ENCODE peak calls at places on chromosomes 12 and 14, in five cellular contexts. One of them, this sample, is unnamed.

GRCh38 chr12:62762645-62763044 is 172.3 kb downstream of the PPM1H start:
- DNase-seq in H9: no peak
- DNase-seq in astrocyte: no peak
- DNase-seq in endothelial cell of umbilical vein: no peak
- DNase-seq in IMR-90: no peak
- DNase-seq in this sample: no peak

GRCh38 chr12:85782711-85783110 is 53.5 kb downstream of the RASSF9 start:
- DNase-seq in IMR-90: no peak
- DNase-seq in astrocyte: no peak
- DNase-seq in endothelial cell of umbilical vein: no peak
- DNase-seq in H9: no peak
- DNase-seq in this sample: peak

GRCh38 chr14:43408472-43408871 is 1098.6 kb downstream of the FSCB start:
- DNase-seq in H9: no peak
- DNase-seq in endothelial cell of umbilical vein: no peak
- DNase-seq in IMR-90: no peak
- DNase-seq in astrocyte: no peak
- DNase-seq in this sample: no peak

GRCh38 chr12:9378430-9378835 is 170.2 kb upstream of the PZP start:
- DNase-seq in astrocyte: no peak
- DNase-seq in endothelial cell of umbilical vein: peak
- DNase-seq in IMR-90: no peak
- DNase-seq in H9: peak
- DNase-seq in this sample: no peak

GRCh38 chr12:21566223-21566906 is 38.3 kb downstream of the GYS2 start:
- DNase-seq in H9: no peak
- DNase-seq in IMR-90: no peak
- DNase-seq in astrocyte: no peak
- DNase-seq in endothelial cell of umbilical vein: no peak
- DNase-seq in this sample: no peak

GRCh38 chr12:6204533-6205143 is 4.4 kb downstream of the CD9 start:
- DNase-seq in H9: no peak
- DNase-seq in astrocyte: no peak
- DNase-seq in IMR-90: no peak
- DNase-seq in endothelial cell of umbilical vein: peak
- DNase-seq in this sample: no peak

GRCh38 chr12:40953076-40953475 is 235.0 kb upstream of the PDZRN4 start:
- DNase-seq in IMR-90: peak
- DNase-seq in endothelial cell of umbilical vein: no peak
- DNase-seq in H9: no peak
- DNase-seq in astrocyte: peak
- DNase-seq in this sample: peak

GRCh38 chr14:100362311-100362927 is 39.3 kb downstream of the SLC25A47 start:
- DNase-seq in IMR-90: peak
- DNase-seq in H9: no peak
- DNase-seq in astrocyte: no peak
- DNase-seq in endothelial cell of umbilical vein: no peak
- DNase-seq in this sample: no peak

GRCh38 chr12:19382111-19382526 is 57.2 kb upstream of the AEBP2 start:
- DNase-seq in IMR-90: peak
- DNase-seq in endothelial cell of umbilical vein: peak
- DNase-seq in astrocyte: peak
- DNase-seq in H9: peak
- DNase-seq in this sample: peak

GRCh38 chr12:128817115-128818015 is 6.4 kb downstream of the SLC15A4 start:
- DNase-seq in endothelial cell of umbilical vein: no peak
- DNase-seq in H9: no peak
- DNase-seq in astrocyte: peak
- DNase-seq in IMR-90: peak
- DNase-seq in this sample: peak

GRCh38 chr12:40375076-40375475 is 150.3 kb downstream of the LRRK2 start:
- DNase-seq in IMR-90: peak
- DNase-seq in endothelial cell of umbilical vein: peak
- DNase-seq in H9: no peak
- DNase-seq in astrocyte: no peak
- DNase-seq in this sample: no peak

GRCh38 chr12:52035926-52036325 is 15.3 kb upstream of the NR4A1 start:
- DNase-seq in IMR-90: no peak
- DNase-seq in H9: no peak
- DNase-seq in astrocyte: no peak
- DNase-seq in endothelial cell of umbilical vein: no peak
- DNase-seq in this sample: no peak
- H3K9ac ChIP-seq in IMR-90: no peak
- H3K9ac ChIP-seq in H9: no peak
- H3K9ac ChIP-seq in astrocyte: peak
- H3K9ac ChIP-seq in endothelial cell of umbilical vein: no peak
- H3K9ac ChIP-seq in this sample: peak

DNA sequence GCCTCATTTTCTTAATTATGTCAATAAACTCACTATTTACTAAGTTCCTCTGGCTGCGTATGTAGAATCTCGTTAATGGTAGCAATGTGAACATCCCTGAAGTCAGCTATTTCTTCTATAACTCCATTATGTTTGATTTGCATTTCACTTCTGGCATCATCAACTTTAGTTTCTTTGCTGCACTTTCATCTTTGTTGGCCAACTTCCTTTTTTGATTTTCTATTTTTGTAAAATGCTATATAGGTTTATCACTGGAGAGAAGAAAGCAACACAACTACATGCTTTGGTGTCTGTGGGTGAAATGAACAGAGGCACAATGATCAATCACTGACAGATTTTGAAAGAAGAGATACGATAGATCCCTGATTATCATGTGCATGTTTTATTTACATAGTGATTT is 58.5 kb upstream of the ATF7IP start:
- DNase-seq in H9: no peak
- DNase-seq in astrocyte: no peak
- DNase-seq in endothelial cell of umbilical vein: no peak
- DNase-seq in IMR-90: no peak
- DNase-seq in this sample: no peak
- H2AFZ ChIP-seq in H9: no peak
- H2AFZ ChIP-seq in astrocyte: no peak
- H2AFZ ChIP-seq in endothelial cell of umbilical vein: no peak
- H2AFZ ChIP-seq in IMR-90: no peak
- H2AFZ ChIP-seq in this sample: no peak

GRCh38 chr14:37198907-37199306 is 1.2 kb downstream of the MIPOL1 start:
- DNase-seq in H9: no peak
- DNase-seq in endothelial cell of umbilical vein: no peak
- DNase-seq in IMR-90: no peak
- DNase-seq in astrocyte: no peak
- DNase-seq in this sample: no peak

GRCh38 chr14:37195327-37195726 is 2.4 kb upstream of the MIPOL1 start:
- DNase-seq in H9: no peak
- DNase-seq in endothelial cell of umbilical vein: peak
- DNase-seq in astrocyte: peak
- DNase-seq in IMR-90: peak
- DNase-seq in this sample: peak

GRCh38 chr14:37196604-37197420 is 925 bp upstream of the MIPOL1 start:
- DNase-seq in H9: no peak
- DNase-seq in astrocyte: no peak
- DNase-seq in IMR-90: no peak
- DNase-seq in endothelial cell of umbilical vein: no peak
- DNase-seq in this sample: no peak

GRCh38 chr14:37198273-37198598 is 499 bp downstream of the MIPOL1 start:
- DNase-seq in astrocyte: no peak
- DNase-seq in endothelial cell of umbilical vein: no peak
- DNase-seq in H9: no peak
- DNase-seq in IMR-90: no peak
- DNase-seq in this sample: no peak

DNA sequence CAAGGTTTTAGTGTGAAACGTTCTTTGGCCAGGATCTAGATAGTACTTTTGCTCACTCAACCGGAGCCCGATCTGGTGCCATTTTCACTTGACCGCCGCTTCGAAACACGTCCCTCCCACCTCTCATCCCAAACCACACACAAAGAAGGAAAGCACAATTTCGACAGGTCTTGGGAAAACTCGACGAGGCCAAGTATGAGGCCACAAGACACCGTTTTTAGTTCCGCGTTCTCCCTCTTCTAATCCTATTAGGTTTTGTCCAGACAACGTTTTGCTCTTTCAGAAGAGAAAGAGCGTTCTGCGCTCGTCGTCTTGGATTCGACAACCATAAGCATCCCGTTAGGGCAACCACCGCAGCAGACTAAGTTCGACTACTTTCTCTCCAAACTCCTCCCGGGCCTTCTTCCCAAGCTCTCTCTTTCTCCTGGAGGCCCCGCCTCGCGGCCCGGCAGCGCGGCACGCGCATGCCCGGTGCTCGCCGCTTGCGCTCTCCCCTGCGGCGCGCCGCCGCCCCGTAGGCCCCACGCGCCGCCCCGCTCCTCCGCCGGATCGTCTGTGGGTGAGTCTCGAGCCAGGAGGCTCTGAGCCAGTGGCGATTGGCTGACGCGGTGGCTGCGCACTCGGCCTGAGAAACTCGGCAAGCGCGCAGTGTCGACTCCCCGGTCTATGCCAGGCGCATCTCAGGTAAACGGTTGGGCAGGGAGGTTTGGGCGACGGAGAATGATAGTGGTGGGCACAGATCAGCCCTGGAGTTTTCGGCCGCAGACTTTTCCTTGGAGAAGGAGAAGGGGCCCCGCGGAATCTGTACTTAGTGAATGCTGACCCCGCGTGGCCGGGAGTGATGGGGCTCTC is at the start of gene MIPOL1:
- DNase-seq in IMR-90: peak
- DNase-seq in endothelial cell of umbilical vein: peak
- DNase-seq in astrocyte: peak
- DNase-seq in H9: peak
- DNase-seq in this sample: peak
- TF ChIP-seq CTCF in IMR-90: peak
- TF ChIP-seq CTCF in endothelial cell of umbilical vein: no peak
- TF ChIP-seq CTCF in astrocyte: no peak
- TF ChIP-seq CTCF in H9: peak
- TF ChIP-seq CTCF in this sample: peak

GRCh38 chr12:98397323-98398105 is 117.9 kb upstream of the TMPO start:
- DNase-seq in IMR-90: peak
- DNase-seq in astrocyte: peak
- DNase-seq in H9: peak
- DNase-seq in endothelial cell of umbilical vein: peak
- DNase-seq in this sample: peak
- H3K9ac ChIP-seq in IMR-90: peak
- H3K9ac ChIP-seq in astrocyte: peak
- H3K9ac ChIP-seq in H9: no peak
- H3K9ac ChIP-seq in endothelial cell of umbilical vein: peak
- H3K9ac ChIP-seq in this sample: no peak

GRCh38 chr14:98725196-98725595 is 546.8 kb downstream of the BCL11B start:
- DNase-seq in endothelial cell of umbilical vein: no peak
- DNase-seq in H9: no peak
- DNase-seq in IMR-90: no peak
- DNase-seq in astrocyte: no peak
- DNase-seq in this sample: no peak

GRCh38 chr14:98726585-98727405 is 545.2 kb downstream of the BCL11B start:
- DNase-seq in endothelial cell of umbilical vein: no peak
- DNase-seq in H9: no peak
- DNase-seq in astrocyte: no peak
- DNase-seq in IMR-90: no peak
- DNase-seq in this sample: no peak

GRCh38 chr14:98724734-98725133 is 547.3 kb downstream of the BCL11B start:
- DNase-seq in endothelial cell of umbilical vein: no peak
- DNase-seq in H9: no peak
- DNase-seq in astrocyte: no peak
- DNase-seq in IMR-90: no peak
- DNase-seq in this sample: no peak

GRCh38 chr14:98725676-98726075 is 546.3 kb downstream of the BCL11B start:
- DNase-seq in IMR-90: no peak
- DNase-seq in endothelial cell of umbilical vein: no peak
- DNase-seq in H9: no peak
- DNase-seq in astrocyte: no peak
- DNase-seq in this sample: no peak

DNA sequence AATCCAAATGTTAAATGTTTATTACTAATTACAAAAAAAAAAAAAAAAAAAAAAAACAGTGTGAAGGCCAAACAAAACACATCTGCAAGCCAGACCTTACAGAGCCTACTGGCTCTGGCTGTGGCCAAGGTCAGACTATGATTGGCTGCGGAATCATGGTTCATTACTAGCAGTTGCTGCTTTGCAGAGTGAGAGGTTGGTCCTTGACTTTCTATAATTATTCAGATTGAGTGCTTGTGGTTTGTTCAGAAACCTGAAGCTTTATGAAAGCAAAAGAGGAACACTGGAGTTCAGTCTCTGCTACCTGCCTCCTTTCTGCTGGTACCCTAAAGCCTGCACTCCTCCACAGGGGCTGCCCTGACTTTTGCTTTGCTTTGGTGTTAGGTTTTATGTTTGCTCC is 550.9 kb downstream of the BCL11B start:
- DNase-seq in IMR-90: no peak
- DNase-seq in endothelial cell of umbilical vein: no peak
- DNase-seq in astrocyte: no peak
- DNase-seq in H9: no peak
- DNase-seq in this sample: no peak
- H2AFZ ChIP-seq in IMR-90: no peak
- H2AFZ ChIP-seq in endothelial cell of umbilical vein: no peak
- H2AFZ ChIP-seq in astrocyte: no peak
- H2AFZ ChIP-seq in H9: no peak
- H2AFZ ChIP-seq in this sample: no peak

GRCh38 chr12:67630373-67631088 is 18.0 kb upstream of the DYRK2 start:
- DNase-seq in endothelial cell of umbilical vein: peak
- DNase-seq in H9: peak
- DNase-seq in IMR-90: no peak
- DNase-seq in astrocyte: no peak
- DNase-seq in this sample: peak
- TF ChIP-seq CTCF in endothelial cell of umbilical vein: no peak
- TF ChIP-seq CTCF in H9: peak
- TF ChIP-seq CTCF in IMR-90: no peak
- TF ChIP-seq CTCF in astrocyte: no peak
- TF ChIP-seq CTCF in this sample: no peak

GRCh38 chr14:89430271-89430620 is 13.2 kb upstream of the FOXN3 start:
- DNase-seq in IMR-90: peak
- DNase-seq in H9: no peak
- DNase-seq in astrocyte: no peak
- DNase-seq in endothelial cell of umbilical vein: peak
- DNase-seq in this sample: no peak
- H3K9ac ChIP-seq in IMR-90: peak
- H3K9ac ChIP-seq in H9: no peak
- H3K9ac ChIP-seq in astrocyte: peak
- H3K9ac ChIP-seq in endothelial cell of umbilical vein: peak
- H3K9ac ChIP-seq in this sample: no peak

DNA sequence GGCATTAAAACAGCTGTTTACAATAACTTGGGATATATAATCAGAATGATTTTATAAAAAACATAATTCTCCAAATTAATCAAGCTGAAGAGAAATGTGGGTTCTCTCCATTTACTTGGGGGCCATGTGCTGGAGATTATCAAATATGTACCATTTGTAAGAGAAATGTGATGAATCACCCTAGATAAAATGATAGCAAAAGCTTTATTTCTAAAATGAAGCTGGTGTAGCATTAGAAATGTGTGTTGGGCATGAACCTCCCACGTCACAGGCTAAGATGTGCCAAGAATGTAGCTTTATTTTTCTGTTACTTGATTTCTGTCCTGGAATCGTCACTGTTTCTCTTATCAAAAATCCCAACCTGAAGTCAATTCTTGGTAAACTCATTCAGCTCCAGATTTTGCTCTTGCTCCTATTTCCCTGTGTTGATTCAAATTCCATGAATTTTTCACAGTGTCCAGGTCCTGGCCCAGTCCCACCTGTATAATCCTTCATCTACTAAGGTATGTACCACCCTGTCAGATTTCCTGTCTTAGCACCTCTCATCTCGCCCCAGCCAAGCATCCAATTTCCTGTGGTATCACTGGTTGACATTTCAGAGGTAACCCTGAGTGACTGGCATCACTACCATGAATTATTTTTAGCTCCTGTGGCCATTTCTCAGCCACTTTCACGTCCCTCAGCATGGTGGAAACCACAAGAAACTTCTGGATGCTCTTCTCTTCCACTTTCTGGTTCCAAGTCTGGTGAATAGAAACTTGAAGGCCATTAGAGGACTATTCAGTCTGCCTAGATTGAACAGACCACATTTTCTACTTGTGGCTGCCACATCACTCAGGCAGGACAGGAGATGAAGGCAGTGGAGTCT is 103.6 kb upstream of the FLRT2 start:
- DNase-seq in astrocyte: no peak
- DNase-seq in H9: no peak
- DNase-seq in endothelial cell of umbilical vein: no peak
- DNase-seq in IMR-90: no peak
- DNase-seq in this sample: no peak
- H2AFZ ChIP-seq in astrocyte: no peak
- H2AFZ ChIP-seq in H9: no peak
- H2AFZ ChIP-seq in endothelial cell of umbilical vein: no peak
- H2AFZ ChIP-seq in IMR-90: peak
- H2AFZ ChIP-seq in this sample: no peak

This sample was measured in fibroblast of lung.